ENCODE peak calls at places on chromosomes 13 and 19, in five cellular contexts. One of them, this sample, is unnamed.

GRCh38 chr19:54133312-54133956 is 4.1 kb upstream of the CNOT3 start:
- DNase-seq in lower leg skin: no peak
- DNase-seq in Peyer's patch: no peak
- DNase-seq in A549: peak; percentile 89
- DNase-seq in adipocyte: no peak
- DNase-seq in this sample: no peak

GRCh38 chr19:15276620-15277019 is 44.4 kb upstream of the EPHX3 start:
- DNase-seq in A549: no peak
- DNase-seq in lower leg skin: no peak
- DNase-seq in Peyer's patch: no peak
- DNase-seq in adipocyte: no peak
- DNase-seq in this sample: no peak

GRCh38 chr13:71218960-71219359 is 648.0 kb downstream of the DACH1 start:
- DNase-seq in Peyer's patch: no peak
- DNase-seq in lower leg skin: no peak
- DNase-seq in A549: peak; percentile 12
- DNase-seq in adipocyte: no peak
- DNase-seq in this sample: no peak

GRCh38 chr13:51646041-51646670 is 61.9 kb downstream of the WDFY2 start:
- DNase-seq in Peyer's patch: no peak
- DNase-seq in lower leg skin: no peak
- DNase-seq in A549: no peak
- DNase-seq in adipocyte: no peak
- DNase-seq in this sample: no peak

GRCh38 chr19:51799998-51800848 is 5.3 kb downstream of the FPR3 start:
- DNase-seq in adipocyte: no peak
- DNase-seq in Peyer's patch: no peak
- DNase-seq in A549: no peak
- DNase-seq in lower leg skin: no peak
- DNase-seq in this sample: no peak

GRCh38 chr19:54209748-54210494 is 9.3 kb downstream of the RPS9 start:
- DNase-seq in A549: peak; percentile 93
- DNase-seq in adipocyte: peak; percentile 97
- DNase-seq in lower leg skin: peak; percentile 85
- DNase-seq in Peyer's patch: peak; percentile 56
- DNase-seq in this sample: no peak

GRCh38 chr13:36352350-36352749 is 6.2 kb upstream of the SPART start:
- DNase-seq in adipocyte: peak; percentile 25
- DNase-seq in lower leg skin: no peak
- DNase-seq in Peyer's patch: no peak
- DNase-seq in A549: no peak
- DNase-seq in this sample: no peak

GRCh38 chr19:47778954-47779351 is 450 bp downstream of the SELENOW start:
- DNase-seq in Peyer's patch: no peak
- DNase-seq in adipocyte: peak; percentile 60
- DNase-seq in A549: no peak
- DNase-seq in lower leg skin: no peak
- DNase-seq in this sample: no peak